ENCODE peak calls at places on chromosomes 4 and X, in seven cellular contexts. One of them, this sample, is unnamed.

GRCh38 chr4:37794046-37794445 is 32.4 kb upstream of the PGM2 start:
- DNase-seq in effector memory CD4-positive, alpha-beta T cell: no peak
- DNase-seq in H4: no peak
- DNase-seq in nucleus accumbens: no peak
- DNase-seq in EH: no peak
- DNase-seq in AG10803: no peak
- DNase-seq in nephron progenitor cell: no peak
- DNase-seq in this sample: no peak

GRCh38 chrX:151830911-151831310 is 81.8 kb upstream of the MAGEA4 start:
- DNase-seq in effector memory CD4-positive, alpha-beta T cell: no peak
- DNase-seq in H4: no peak
- DNase-seq in nucleus accumbens: no peak
- DNase-seq in EH: no peak
- DNase-seq in AG10803: no peak
- DNase-seq in nephron progenitor cell: no peak
- DNase-seq in this sample: no peak

GRCh38 chr4:188841523-188841922 is 702.3 kb downstream of the TRIML1 start:
- DNase-seq in effector memory CD4-positive, alpha-beta T cell: no peak
- DNase-seq in H4: no peak
- DNase-seq in nucleus accumbens: no peak
- DNase-seq in EH: no peak
- DNase-seq in AG10803: no peak
- DNase-seq in nephron progenitor cell: no peak
- DNase-seq in this sample: no peak

GRCh38 chr4:23979534-23979933 is 89.7 kb upstream of the PPARGC1A start:
- DNase-seq in effector memory CD4-positive, alpha-beta T cell: no peak
- DNase-seq in H4: no peak
- DNase-seq in nucleus accumbens: no peak
- DNase-seq in EH: no peak
- DNase-seq in AG10803: no peak
- DNase-seq in nephron progenitor cell: no peak
- DNase-seq in this sample: no peak

GRCh38 chr4:5751073-5751917 is 40.3 kb downstream of the EVC start:
- DNase-seq in effector memory CD4-positive, alpha-beta T cell: no peak
- DNase-seq in H4: peak
- DNase-seq in nucleus accumbens: no peak
- DNase-seq in EH: peak
- DNase-seq in AG10803: peak
- DNase-seq in nephron progenitor cell: no peak
- DNase-seq in this sample: no peak

GRCh38 chr4:31657859-31658258 is 937.7 kb downstream of the PCDH7 start:
- DNase-seq in effector memory CD4-positive, alpha-beta T cell: no peak
- DNase-seq in H4: no peak
- DNase-seq in nucleus accumbens: no peak
- DNase-seq in EH: no peak
- DNase-seq in AG10803: no peak
- DNase-seq in nephron progenitor cell: no peak
- DNase-seq in this sample: no peak

GRCh38 chrX:40402771-40403533 is 177.8 kb upstream of the ATP6AP2 start:
- DNase-seq in effector memory CD4-positive, alpha-beta T cell: no peak
- DNase-seq in H4: peak
- DNase-seq in nucleus accumbens: peak
- DNase-seq in EH: peak
- DNase-seq in AG10803: peak
- DNase-seq in nephron progenitor cell: no peak
- DNase-seq in this sample: no peak

GRCh38 chr4:64581422-64581821 is 172.2 kb upstream of the TECRL start:
- DNase-seq in effector memory CD4-positive, alpha-beta T cell: no peak
- DNase-seq in H4: peak
- DNase-seq in nucleus accumbens: no peak
- DNase-seq in EH: peak
- DNase-seq in AG10803: peak
- DNase-seq in nephron progenitor cell: no peak
- DNase-seq in this sample: no peak

GRCh38 chr4:26542996-26543395 is 40.9 kb upstream of the TBC1D19 start:
- DNase-seq in effector memory CD4-positive, alpha-beta T cell: no peak
- DNase-seq in H4: no peak
- DNase-seq in nucleus accumbens: no peak
- DNase-seq in EH: peak
- DNase-seq in AG10803: no peak
- DNase-seq in nephron progenitor cell: no peak
- DNase-seq in this sample: no peak

GRCh38 chr4:145231906-145232700 is 51.7 kb upstream of the OTUD4 start:
- DNase-seq in effector memory CD4-positive, alpha-beta T cell: no peak
- DNase-seq in H4: no peak
- DNase-seq in nucleus accumbens: no peak
- DNase-seq in EH: peak
- DNase-seq in AG10803: peak
- DNase-seq in nephron progenitor cell: no peak
- DNase-seq in this sample: no peak

GRCh38 chrX:67692246-67692645 is 148.4 kb downstream of the AR start:
- DNase-seq in effector memory CD4-positive, alpha-beta T cell: no peak
- DNase-seq in H4: peak
- DNase-seq in nucleus accumbens: no peak
- DNase-seq in EH: peak
- DNase-seq in AG10803: peak
- DNase-seq in nephron progenitor cell: no peak
- DNase-seq in this sample: no peak

GRCh38 chr4:189131131-189131530 is 809.5 kb upstream of the FRG1 start:
- DNase-seq in effector memory CD4-positive, alpha-beta T cell: no peak
- DNase-seq in H4: no peak
- DNase-seq in nucleus accumbens: no peak
- DNase-seq in EH: no peak
- DNase-seq in AG10803: no peak
- DNase-seq in nephron progenitor cell: no peak
- DNase-seq in this sample: no peak

GRCh38 chr4:23876418-23877089 is 13.3 kb downstream of the PPARGC1A start:
- DNase-seq in effector memory CD4-positive, alpha-beta T cell: no peak
- DNase-seq in H4: no peak
- DNase-seq in nucleus accumbens: no peak
- DNase-seq in EH: no peak
- DNase-seq in AG10803: no peak
- DNase-seq in nephron progenitor cell: no peak
- DNase-seq in this sample: no peak

GRCh38 chr4:148914301-148914700 is 472.1 kb upstream of the NR3C2 start:
- DNase-seq in effector memory CD4-positive, alpha-beta T cell: no peak
- DNase-seq in H4: no peak
- DNase-seq in nucleus accumbens: no peak
- DNase-seq in EH: no peak
- DNase-seq in AG10803: no peak
- DNase-seq in nephron progenitor cell: no peak
- DNase-seq in this sample: no peak

GRCh38 chr4:86892639-86892965 is 380 bp upstream of the C4orf36 start:
- DNase-seq in effector memory CD4-positive, alpha-beta T cell: no peak
- DNase-seq in H4: no peak
- DNase-seq in nucleus accumbens: peak
- DNase-seq in EH: no peak
- DNase-seq in AG10803: no peak
- DNase-seq in nephron progenitor cell: no peak
- DNase-seq in this sample: no peak

GRCh38 chrX:69232945-69233344 is 67.7 kb upstream of the PJA1 start:
- DNase-seq in effector memory CD4-positive, alpha-beta T cell: no peak
- DNase-seq in H4: no peak
- DNase-seq in nucleus accumbens: no peak
- DNase-seq in EH: no peak
- DNase-seq in AG10803: no peak
- DNase-seq in nephron progenitor cell: no peak
- DNase-seq in this sample: no peak

GRCh38 chr4:38275331-38275821 is 315.2 kb downstream of the PTTG2 start:
- DNase-seq in effector memory CD4-positive, alpha-beta T cell: no peak
- DNase-seq in H4: no peak
- DNase-seq in nucleus accumbens: no peak
- DNase-seq in EH: no peak
- DNase-seq in AG10803: no peak
- DNase-seq in nephron progenitor cell: peak
- DNase-seq in this sample: no peak

GRCh38 chr4:6893449-6894085 is 16.1 kb upstream of the TBC1D14 start:
- DNase-seq in effector memory CD4-positive, alpha-beta T cell: no peak
- DNase-seq in H4: peak
- DNase-seq in nucleus accumbens: no peak
- DNase-seq in EH: peak
- DNase-seq in AG10803: peak
- DNase-seq in nephron progenitor cell: no peak
- DNase-seq in this sample: no peak

GRCh38 chr4:7384003-7384928 is 50.5 kb downstream of the PSAPL1 start:
- DNase-seq in effector memory CD4-positive, alpha-beta T cell: no peak
- DNase-seq in H4: no peak
- DNase-seq in nucleus accumbens: no peak
- DNase-seq in EH: no peak
- DNase-seq in AG10803: no peak
- DNase-seq in nephron progenitor cell: no peak
- DNase-seq in this sample: no peak

GRCh38 chr4:70556856-70557255 is 35.2 kb upstream of the AMBN start:
- DNase-seq in effector memory CD4-positive, alpha-beta T cell: no peak
- DNase-seq in H4: no peak
- DNase-seq in nucleus accumbens: no peak
- DNase-seq in EH: no peak
- DNase-seq in AG10803: peak
- DNase-seq in nephron progenitor cell: no peak
- DNase-seq in this sample: no peak

GRCh38 chr4:10069065-10069626 is 47.5 kb downstream of the WDR1 start:
- DNase-seq in effector memory CD4-positive, alpha-beta T cell: no peak
- DNase-seq in H4: no peak
- DNase-seq in nucleus accumbens: no peak
- DNase-seq in EH: no peak
- DNase-seq in AG10803: no peak
- DNase-seq in nephron progenitor cell: no peak
- DNase-seq in this sample: no peak

GRCh38 chr4:88097301-88097700 is 61.1 kb downstream of the ABCG2 start:
- DNase-seq in effector memory CD4-positive, alpha-beta T cell: no peak
- DNase-seq in H4: no peak
- DNase-seq in nucleus accumbens: no peak
- DNase-seq in EH: peak
- DNase-seq in AG10803: peak
- DNase-seq in nephron progenitor cell: no peak
- DNase-seq in this sample: no peak

GRCh38 chrX:47143894-47144625 is 442 bp downstream of the NDUFB11 start:
- DNase-seq in effector memory CD4-positive, alpha-beta T cell: no peak
- DNase-seq in H4: peak
- DNase-seq in nucleus accumbens: no peak
- DNase-seq in EH: peak
- DNase-seq in AG10803: peak
- DNase-seq in nephron progenitor cell: no peak
- DNase-seq in this sample: no peak

GRCh38 chrX:10755477-10756334 is 135.3 kb upstream of the MID1 start:
- DNase-seq in effector memory CD4-positive, alpha-beta T cell: no peak
- DNase-seq in H4: peak
- DNase-seq in nucleus accumbens: no peak
- DNase-seq in EH: peak
- DNase-seq in AG10803: peak
- DNase-seq in nephron progenitor cell: peak
- DNase-seq in this sample: no peak

GRCh38 chr4:183960912-183961569 is 55.9 kb downstream of the STOX2 start:
- DNase-seq in effector memory CD4-positive, alpha-beta T cell: no peak
- DNase-seq in H4: no peak
- DNase-seq in nucleus accumbens: no peak
- DNase-seq in EH: no peak
- DNase-seq in AG10803: no peak
- DNase-seq in nephron progenitor cell: no peak
- DNase-seq in this sample: no peak

GRCh38 chr4:10647811-10648210 is 36.8 kb downstream of the CLNK start:
- DNase-seq in effector memory CD4-positive, alpha-beta T cell: no peak
- DNase-seq in H4: no peak
- DNase-seq in nucleus accumbens: no peak
- DNase-seq in EH: no peak
- DNase-seq in AG10803: no peak
- DNase-seq in nephron progenitor cell: no peak
- DNase-seq in this sample: no peak

GRCh38 chrX:96314974-96315373 is 369.7 kb upstream of the DIAPH2 start:
- DNase-seq in effector memory CD4-positive, alpha-beta T cell: no peak
- DNase-seq in H4: peak
- DNase-seq in nucleus accumbens: peak
- DNase-seq in EH: peak
- DNase-seq in AG10803: peak
- DNase-seq in nephron progenitor cell: no peak
- DNase-seq in this sample: no peak

GRCh38 chrX:107871136-107871535 is 45.5 kb downstream of the MID2 start:
- DNase-seq in effector memory CD4-positive, alpha-beta T cell: no peak
- DNase-seq in H4: no peak
- DNase-seq in nucleus accumbens: no peak
- DNase-seq in EH: no peak
- DNase-seq in AG10803: no peak
- DNase-seq in nephron progenitor cell: no peak
- DNase-seq in this sample: no peak

GRCh38 chr4:23279377-23279988 is 586.7 kb downstream of the GBA3 start:
- DNase-seq in effector memory CD4-positive, alpha-beta T cell: no peak
- DNase-seq in H4: peak
- DNase-seq in nucleus accumbens: no peak
- DNase-seq in EH: no peak
- DNase-seq in AG10803: no peak
- DNase-seq in nephron progenitor cell: no peak
- DNase-seq in this sample: no peak

GRCh38 chrX:30910124-30910860 is 21.2 kb upstream of the TAB3 start:
- DNase-seq in effector memory CD4-positive, alpha-beta T cell: no peak
- DNase-seq in H4: peak
- DNase-seq in nucleus accumbens: no peak
- DNase-seq in EH: peak
- DNase-seq in AG10803: peak
- DNase-seq in nephron progenitor cell: no peak
- DNase-seq in this sample: no peak

GRCh38 chr4:8835521-8836365 is 35.9 kb downstream of the HMX1 start:
- DNase-seq in effector memory CD4-positive, alpha-beta T cell: no peak
- DNase-seq in H4: no peak
- DNase-seq in nucleus accumbens: no peak
- DNase-seq in EH: no peak
- DNase-seq in AG10803: no peak
- DNase-seq in nephron progenitor cell: no peak
- DNase-seq in this sample: no peak

GRCh38 chr4:159352609-159353008 is 249.7 kb downstream of the RAPGEF2 start:
- DNase-seq in effector memory CD4-positive, alpha-beta T cell: no peak
- DNase-seq in H4: no peak
- DNase-seq in nucleus accumbens: no peak
- DNase-seq in EH: no peak
- DNase-seq in AG10803: no peak
- DNase-seq in nephron progenitor cell: no peak
- DNase-seq in this sample: no peak